ENCODE peak calls at places on chromosomes 12 and 14, in five cellular contexts. L, T, Y, W and P are unnamed samples.

GRCh38 chr12:85821759-85822158 is 14.4 kb downstream of the RASSF9 start:
- DNase-seq in L (no peak), W (no peak), Y (no peak), T (no peak), P (no peak)

GRCh38 chr12:115354007-115354452 is 670.1 kb upstream of the TBX3 start:
- DNase-seq in T (peak), L (peak), Y (peak), W (peak), P (no peak)

GRCh38 chr12:110282956-110283817 is 2.1 kb downstream of the ATP2A2 start:
- DNase-seq in T (no peak), W (no peak), L (no peak), Y (no peak), P (no peak)

GRCh38 chr14:40119321-40119720 is 687.1 kb upstream of the FBXO33 start:
- DNase-seq in T (no peak), L (peak), Y (no peak), W (no peak), P (no peak)

GRCh38 chr12:27922591-27923139 is 49.9 kb downstream of the PTHLH start:
- DNase-seq in L (peak), W (peak), T (no peak), Y (no peak), P (no peak)

GRCh38 chr14:92074555-92074954 is 31.8 kb downstream of the ATXN3 start:
- DNase-seq in W (peak), T (no peak), L (no peak), Y (no peak), P (no peak)

GRCh38 chr14:99047436-99048110 is 224.4 kb downstream of the BCL11B start:
- DNase-seq in L (peak), T (no peak), W (no peak), Y (no peak), P (no peak)

GRCh38 chr12:111819191-111820158 is 22.6 kb upstream of the MAPKAPK5 start:
- DNase-seq in Y (no peak), L (no peak), T (no peak), W (no peak), P (no peak)

GRCh38 chr12:94987806-94988205 is 15.7 kb downstream of the NDUFA12 start:
- DNase-seq in T (no peak), W (no peak), L (peak), Y (no peak), P (no peak)

GRCh38 chr12:87266305-87266704 is 762.9 kb downstream of the C12orf50 start:
- DNase-seq in Y (no peak), L (no peak), W (no peak), T (no peak), P (no peak)

GRCh38 chr12:19692566-19692965 is 253.3 kb downstream of the AEBP2 start:
- DNase-seq in W (no peak), L (no peak), T (no peak), Y (no peak), P (no peak)

GRCh38 chr12:2163172-2163927 is 110.6 kb downstream of the CACNA1C start:
- DNase-seq in W (peak), L (peak), Y (no peak), T (peak), P (no peak)

GRCh38 chr12:118102070-118102469 is 1.7 kb downstream of the VSIG10 start:
- DNase-seq in Y (peak), T (no peak), W (no peak), L (no peak), P (peak)

GRCh38 chr14:57933363-57933762 is 67.5 kb upstream of the SLC35F4 start:
- DNase-seq in T (no peak), W (no peak), L (no peak), Y (no peak), P (no peak)

GRCh38 chr14:93103392-93104080 is 12.2 kb downstream of the ITPK1 start:
- DNase-seq in W (no peak), T (no peak), Y (no peak), L (no peak), P (no peak)

GRCh38 chr12:57522887-57523705 is 472 bp downstream of the MBD6 start:
- DNase-seq in L (peak), W (peak), T (peak), Y (no peak), P (peak)

GRCh38 chr14:95313707-95314106 is 6.0 kb downstream of the CLMN start:
- DNase-seq in W (peak), T (no peak), Y (no peak), L (no peak), P (no peak)

GRCh38 chr14:36981832-36982528 is 190.4 kb downstream of the SLC25A21 start:
- DNase-seq in Y (no peak), T (no peak), L (peak), W (no peak), P (no peak)

GRCh38 chr12:65565601-65566560 is 258.4 kb upstream of the HMGA2 start:
- DNase-seq in L (peak), T (peak), Y (no peak), W (peak), P (no peak)

GRCh38 chr14:92748259-92749016 is at the start of gene LGMN:
- DNase-seq in L (peak), T (peak), W (peak), Y (peak), P (peak)

GRCh38 chr14:47674546-47675238 is 713 bp downstream of the MDGA2 start:
- DNase-seq in L (no peak), Y (no peak), W (no peak), T (no peak), P (peak)

GRCh38 chr12:108306014-108306501 is 33.1 kb downstream of the CMKLR1 start:
- DNase-seq in W (peak), Y (no peak), T (peak), L (peak), P (no peak)

GRCh38 chr14:96519970-96520369 is 17.8 kb downstream of the PAPOLA start:
- DNase-seq in Y (no peak), T (no peak), L (no peak), W (no peak), P (no peak)

GRCh38 chr12:121240484-121241202 is 30.7 kb downstream of the P2RX4 start:
- DNase-seq in W (peak), T (peak), L (no peak), Y (no peak), P (no peak)

GRCh38 chr14:55389330-55389729 is 22.3 kb downstream of the ATG14 start:
- DNase-seq in W (no peak), L (peak), Y (no peak), T (no peak), P (no peak)

GRCh38 chr14:95432152-95433093 is 84.0 kb downstream of the SYNE3 start:
- DNase-seq in W (peak), Y (no peak), L (no peak), T (peak), P (peak)

GRCh38 chr12:2636741-2637140 is 158.0 kb upstream of the FKBP4 start:
- DNase-seq in Y (no peak), W (no peak), T (no peak), L (no peak), P (no peak)

GRCh38 chr14:65446159-65446558 is 33.6 kb downstream of the FUT8 start:
- DNase-seq in Y (no peak), W (peak), T (no peak), L (peak), P (no peak)

GRCh38 chr14:33668066-33668465 is 282.8 kb downstream of the EGLN3 start:
- DNase-seq in T (no peak), W (no peak), L (peak), Y (no peak), P (no peak)

GRCh38 chr12:69546693-69547438 is 38.4 kb upstream of the CCT2 start:
- DNase-seq in T (no peak), W (no peak), Y (no peak), L (no peak), P (no peak)

DNA sequence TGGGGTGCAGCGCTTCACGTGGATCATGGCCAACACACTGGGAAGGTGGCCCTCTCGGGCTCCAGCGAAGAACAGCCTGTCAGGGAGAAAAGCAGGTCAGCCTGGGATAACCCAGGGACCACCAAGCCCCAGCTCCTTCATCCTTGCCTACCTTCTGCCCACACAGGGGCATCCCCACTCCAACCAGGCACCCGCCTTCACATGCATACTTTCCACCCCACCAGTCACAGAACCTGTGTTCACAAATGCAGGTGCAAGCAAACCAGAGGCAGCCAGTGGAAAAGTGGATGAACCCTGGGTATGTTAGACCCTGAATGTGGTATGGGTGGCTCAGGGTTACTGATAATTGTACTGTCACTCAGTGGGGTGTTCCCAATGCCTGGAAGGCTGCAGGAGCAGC is 12.4 kb upstream of the CEBPE start:
- DNase-seq in T (no peak), W (no peak), L (no peak), Y (no peak), P (no peak)
- TF ChIP-seq CTCF in T (no peak), W (no peak), L (no peak), Y (no peak), P (no peak)

GRCh38 chr14:75238728-75239455 is 39.7 kb upstream of the FOS start:
- DNase-seq in W (peak), Y (no peak), T (no peak), L (no peak), P (no peak)
- TF ChIP-seq CTCF in W (no peak), Y (no peak), T (no peak), L (no peak), P (no peak)

GRCh38 chr12:72792889-72793288 is 520.7 kb downstream of the TRHDE start:
- DNase-seq in Y (no peak), L (no peak), T (no peak), W (no peak), P (no peak)

GRCh38 chr12:72790273-72790672 is 518.1 kb downstream of the TRHDE start:
- DNase-seq in T (no peak), L (no peak), W (no peak), Y (no peak), P (no peak)
- TF ChIP-seq CTCF in T (no peak), L (no peak), W (no peak), Y (no peak), P (no peak)

GRCh38 chr14:74290415-74290814 is 12.3 kb downstream of the ABCD4 start:
- DNase-seq in T (peak), W (peak), Y (no peak), L (no peak), P (no peak)
- TF ChIP-seq CTCF in T (peak), W (peak), Y (peak), L (peak), P (peak)

GRCh38 chr12:92912672-92913071 is 16.4 kb downstream of the EEA1 start:
- DNase-seq in W (no peak), L (no peak), T (no peak), Y (no peak), P (no peak)

GRCh38 chr12:92915365-92915764 is 13.7 kb downstream of the EEA1 start:
- DNase-seq in L (no peak), T (no peak), W (no peak), Y (no peak), P (no peak)

GRCh38 chr12:92914170-92914569 is 14.9 kb downstream of the EEA1 start:
- DNase-seq in L (no peak), T (no peak), W (no peak), Y (no peak), P (no peak)

GRCh38 chr12:92911339-92911738 is 17.8 kb downstream of the EEA1 start:
- DNase-seq in L (no peak), W (no peak), T (no peak), Y (no peak), P (no peak)

DNA sequence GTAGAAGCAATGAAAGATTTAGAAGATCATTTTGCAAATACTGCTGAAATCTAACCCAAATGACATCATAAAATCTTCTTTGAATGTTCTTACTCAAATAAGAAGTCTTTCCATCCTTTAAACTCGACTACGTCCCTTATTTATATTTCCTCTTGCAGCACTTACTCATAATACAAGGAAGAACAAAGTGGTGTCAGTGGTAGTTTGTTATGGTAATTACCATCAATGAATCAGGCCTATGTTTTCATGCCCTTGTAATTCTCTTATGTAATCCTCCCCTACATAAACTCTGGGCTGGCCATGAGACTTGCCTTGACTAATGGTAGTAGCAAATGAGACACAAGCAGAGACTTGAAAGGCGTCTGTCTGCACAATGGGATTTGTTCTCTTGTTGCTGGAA is 17.0 kb downstream of the EEA1 start:
- DNase-seq in W (no peak), T (no peak), Y (no peak), L (peak), P (no peak)
- TF ChIP-seq CTCF in W (no peak), T (no peak), Y (no peak), L (no peak), P (no peak)

DNA sequence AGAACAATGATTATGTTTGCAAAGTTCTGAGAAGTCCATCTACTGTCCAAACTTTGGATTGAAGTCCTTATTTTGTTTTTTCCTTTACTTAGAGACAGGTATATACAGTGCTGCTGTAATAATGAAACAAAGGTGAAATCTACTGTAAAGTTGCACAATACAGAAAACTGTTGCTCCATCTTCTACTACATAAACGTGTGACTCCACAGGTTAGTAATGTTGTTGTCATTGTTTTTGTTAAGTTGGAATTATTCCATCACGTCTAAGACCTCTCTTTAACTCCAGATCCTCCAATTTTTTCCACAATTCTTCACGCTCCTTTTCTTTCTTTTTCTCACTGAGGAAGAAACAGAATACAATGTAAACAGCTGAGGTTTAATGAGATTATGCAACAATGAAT is 57.0 kb upstream of the GPHB5 start:
- DNase-seq in L (peak), W (no peak), T (no peak), Y (no peak), P (no peak)
- TF ChIP-seq CTCF in L (no peak), W (no peak), T (no peak), Y (no peak), P (no peak)